ENCODE peak calls at places on chromosomes 4 and X, in four cellular contexts. H is PC-3, P is body of pancreas, A is SJSA1. B is an unnamed sample. For H3K4me1, the result is how much of the 10 kb centered on the place peaks cover.

GRCh38 chr4:60129740-60130139 is 1070.4 kb upstream of the ADGRL3 start:
- DNase-seq in P (no peak), A (no peak), H (peak), B (no peak)

GRCh38 chrX:15747626-15748173 is 9.6 kb downstream of the CA5B start:
- DNase-seq in H (no peak), A (no peak), P (no peak), B (no peak)

GRCh38 chr4:86757468-86757867 is 91.7 kb downstream of the SLC10A6 start:
- DNase-seq in P (no peak), A (no peak), H (no peak), B (no peak)

GRCh38 chr4:185693548-185694215 is 118.3 kb downstream of the SORBS2 start:
- DNase-seq in P (no peak), H (no peak), A (no peak), B (no peak)

GRCh38 chrX:82161195-82161594 is 959.3 kb downstream of the SH3BGRL start:
- DNase-seq in A (no peak), H (no peak), P (no peak), B (no peak)

GRCh38 chr4:119707336-119707735 is 78.7 kb upstream of the PDE5A start:
- DNase-seq in H (no peak), P (no peak), A (no peak), B (no peak)

GRCh38 chr4:163195247-163195765 is 28.6 kb upstream of the NAF1 start:
- DNase-seq in H (no peak), P (no peak), A (no peak), B (no peak)

GRCh38 chrX:109392895-109393294 is 89.0 kb downstream of the GUCY2F start:
- DNase-seq in H (no peak), A (no peak), P (no peak), B (no peak)

GRCh38 chrX:5648941-5649568 is 579.6 kb downstream of the NLGN4X start:
- DNase-seq in A (no peak), P (no peak), H (no peak), B (no peak)

GRCh38 chrX:94123062-94123461 is 449.1 kb downstream of the FAM133A start:
- DNase-seq in P (no peak), H (peak), A (no peak), B (no peak)

GRCh38 chrX:112235547-112235946 is 153.0 kb upstream of the TRPC5 start:
- DNase-seq in P (peak), H (no peak), A (no peak), B (no peak)

GRCh38 chr4:86935499-86935832 is 655 bp downstream of the AFF1 start:
- DNase-seq in P (no peak), A (no peak), H (no peak), B (peak)

GRCh38 chr4:77917075-77917474 is 54.4 kb downstream of the MRPL1 start:
- DNase-seq in A (no peak), P (no peak), H (no peak), B (no peak)

GRCh38 chrX:39096599-39096998 is 295.3 kb downstream of the MID1IP1 start:
- DNase-seq in P (no peak), H (no peak), A (no peak), B (no peak)

GRCh38 chr4:188016754-188017153 is 21.2 kb downstream of the ZFP42 start:
- DNase-seq in H (no peak), A (no peak), P (no peak), B (no peak)

GRCh38 chr4:7710576-7711329 is 228.9 kb downstream of the AFAP1 start:
- DNase-seq in P (no peak), H (no peak), A (no peak), B (no peak)

GRCh38 chr4:174358823-174359222 is 75.1 kb downstream of the CEP44 start:
- DNase-seq in A (no peak), H (peak), P (no peak), B (no peak)

GRCh38 chrX:150200820-150201287 is 162.3 kb upstream of the MAMLD1 start:
- DNase-seq in P (peak), H (peak), A (peak), B (peak)

GRCh38 chrX:49230500-49231232 is 2.5 kb downstream of the CACNA1F start:
- DNase-seq in A (no peak), P (peak), H (no peak), B (no peak)

DNA sequence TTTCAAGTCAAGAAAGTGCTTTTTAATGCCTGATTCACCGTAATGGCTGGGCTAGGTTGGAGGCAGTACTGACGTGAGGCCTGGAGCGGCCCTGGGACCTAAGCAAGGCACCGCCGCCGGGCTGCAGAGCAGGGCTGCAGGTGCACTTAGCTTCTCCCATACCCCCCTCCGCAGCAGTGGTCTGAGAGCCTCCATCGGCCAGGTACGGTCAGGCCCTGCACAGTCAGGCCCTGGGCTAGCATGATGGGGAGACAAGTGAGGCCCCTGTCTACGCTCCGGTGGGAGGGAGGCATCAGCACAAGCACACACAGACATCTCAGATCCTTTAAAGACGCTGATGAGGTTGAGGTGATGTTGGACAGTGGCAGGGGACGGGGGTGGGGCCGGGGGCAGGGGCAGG is 4.7 kb downstream of the MAEA start:
- DNase-seq in A (no peak), H (no peak), P (no peak), B (no peak)
- H3K27ac ChIP-seq in A (no peak), H (no peak), P (no peak), B (no peak)

GRCh38 chr4:102824398-102824797 is 3.0 kb downstream of the UBE2D3 start:
- DNase-seq in H (no peak), P (no peak), A (peak), B (no peak)

GRCh38 chr4:102826890-102827673 is at the start of gene UBE2D3:
- DNase-seq in P (peak), A (peak), H (peak), B (peak)

GRCh38 chr4:102823897-102824296 is 3.5 kb downstream of the UBE2D3 start:
- DNase-seq in A (no peak), H (no peak), P (no peak), B (no peak)

GRCh38 chr4:102826105-102826889 is 1.1 kb downstream of the UBE2D3 start:
- DNase-seq in P (no peak), H (no peak), A (no peak), B (no peak)

GRCh38 chr4:102825261-102826071 is 1.9 kb downstream of the UBE2D3 start:
- DNase-seq in A (peak), P (peak), H (peak), B (no peak)
- H3K4me1 ChIP-seq in A (under half), P (half or more), H (under half), B (under half)

GRCh38 chr4:142474398-142475087 is 371.6 kb downstream of the INPP4B start:
- DNase-seq in H (peak), P (peak), A (no peak), B (no peak)
- H3K4me3 ChIP-seq in H (peak), P (no peak), A (no peak), B (no peak)

DNA sequence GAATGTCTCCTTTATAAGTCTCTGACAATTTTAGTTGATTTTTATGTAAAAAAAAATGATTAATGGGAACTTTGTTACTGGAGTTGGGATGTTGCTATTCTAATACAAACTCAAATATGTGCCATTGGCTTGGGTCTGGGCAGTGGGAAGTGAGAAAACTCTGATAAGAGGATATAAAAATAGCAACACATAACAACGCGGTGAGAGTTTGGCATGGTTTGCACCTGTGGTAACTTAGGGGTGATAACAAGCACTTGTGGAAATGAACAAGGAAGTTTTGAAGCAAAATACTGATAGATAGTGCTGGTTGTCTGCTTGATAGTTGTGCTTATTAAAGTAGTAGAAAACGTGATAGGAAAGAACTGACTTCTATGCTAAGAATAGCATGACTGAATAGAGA is 743.3 kb upstream of the AGA start:
- DNase-seq in A (no peak), P (peak), H (no peak), B (no peak)
- H3K27ac ChIP-seq in A (no peak), P (no peak), H (no peak), B (no peak)

GRCh38 chr4:2868840-2869487 is 25.3 kb downstream of the ADD1 start:
- DNase-seq in H (no peak), P (peak), A (no peak), B (no peak)
- H3K4me1 ChIP-seq in H (under half), P (half or more), A (under half), B (under half)

GRCh38 chr4:79014230-79014629 is 75.0 kb upstream of the PAQR3 start:
- DNase-seq in P (no peak), A (no peak), H (no peak), B (no peak)
- H3K4me3 ChIP-seq in P (no peak), A (no peak), H (no peak), B (no peak)

GRCh38 chr4:162075691-162076090 is 88.1 kb downstream of the FSTL5 start:
- DNase-seq in A (no peak), P (no peak), H (no peak), B (no peak)
- H3K27ac ChIP-seq in A (no peak), P (no peak), H (no peak), B (no peak)